ENCODE peak calls at places on chromosome X, in eight cellular contexts. One of them, this sample, is unnamed.

GRCh38 chrX:52574416-52575275 is 57.8 kb upstream of the XAGE1B start:
- DNase-seq in CD4-positive, alpha-beta T cell: peak; percentile 8
- DNase-seq in AG10803: peak; percentile 67
- DNase-seq in heart left ventricle: no peak
- DNase-seq in glutamatergic neuron: peak; percentile 26
- DNase-seq in fibroblast of pulmonary artery: peak; percentile 68
- DNase-seq in tibial nerve: no peak
- DNase-seq in WTC11: peak; percentile 23
- DNase-seq in this sample: no peak

GRCh38 chrX:13126785-13127184 is 82.4 kb upstream of the FAM9C start:
- DNase-seq in AG10803: no peak
- DNase-seq in heart left ventricle: no peak
- DNase-seq in WTC11: no peak
- DNase-seq in tibial nerve: no peak
- DNase-seq in fibroblast of pulmonary artery: peak; percentile 28
- DNase-seq in CD4-positive, alpha-beta T cell: no peak
- DNase-seq in glutamatergic neuron: no peak
- DNase-seq in this sample: no peak

GRCh38 chrX:27995611-27996010 is 14.4 kb upstream of the DCAF8L1 start:
- DNase-seq in glutamatergic neuron: no peak
- DNase-seq in tibial nerve: no peak
- DNase-seq in WTC11: no peak
- DNase-seq in fibroblast of pulmonary artery: no peak
- DNase-seq in AG10803: no peak
- DNase-seq in heart left ventricle: no peak
- DNase-seq in CD4-positive, alpha-beta T cell: no peak
- DNase-seq in this sample: no peak

GRCh38 chrX:44785652-44786051 is 58.2 kb upstream of the DUSP21 start:
- DNase-seq in AG10803: peak; percentile 68
- DNase-seq in fibroblast of pulmonary artery: peak; percentile 25
- DNase-seq in glutamatergic neuron: no peak
- DNase-seq in WTC11: no peak
- DNase-seq in tibial nerve: no peak
- DNase-seq in heart left ventricle: no peak
- DNase-seq in CD4-positive, alpha-beta T cell: no peak
- DNase-seq in this sample: no peak

GRCh38 chrX:54166915-54167314 is 16.1 kb downstream of the FAM120C start:
- DNase-seq in heart left ventricle: no peak
- DNase-seq in WTC11: no peak
- DNase-seq in tibial nerve: no peak
- DNase-seq in CD4-positive, alpha-beta T cell: no peak
- DNase-seq in AG10803: peak; percentile 12
- DNase-seq in fibroblast of pulmonary artery: no peak
- DNase-seq in glutamatergic neuron: no peak
- DNase-seq in this sample: no peak

GRCh38 chrX:45421806-45422205 is 221.1 kb upstream of the DIPK2B start:
- DNase-seq in fibroblast of pulmonary artery: no peak
- DNase-seq in heart left ventricle: no peak
- DNase-seq in AG10803: no peak
- DNase-seq in tibial nerve: no peak
- DNase-seq in glutamatergic neuron: no peak
- DNase-seq in CD4-positive, alpha-beta T cell: no peak
- DNase-seq in WTC11: no peak
- DNase-seq in this sample: no peak

GRCh38 chrX:153381684-153382532 is 19.2 kb downstream of the PNMA6E start:
- DNase-seq in WTC11: no peak
- DNase-seq in tibial nerve: no peak
- DNase-seq in glutamatergic neuron: no peak
- DNase-seq in heart left ventricle: no peak
- DNase-seq in fibroblast of pulmonary artery: peak; percentile 95
- DNase-seq in AG10803: peak; percentile 92
- DNase-seq in CD4-positive, alpha-beta T cell: no peak
- DNase-seq in this sample: no peak

GRCh38 chrX:31633349-31633748 is 561.5 kb upstream of the FTHL17 start:
- DNase-seq in CD4-positive, alpha-beta T cell: no peak
- DNase-seq in tibial nerve: no peak
- DNase-seq in fibroblast of pulmonary artery: no peak
- DNase-seq in glutamatergic neuron: no peak
- DNase-seq in WTC11: no peak
- DNase-seq in AG10803: no peak
- DNase-seq in heart left ventricle: no peak
- DNase-seq in this sample: no peak

GRCh38 chrX:46294234-46294633 is 251.0 kb downstream of the ZNF674 start:
- DNase-seq in heart left ventricle: no peak
- DNase-seq in AG10803: peak; percentile 89
- DNase-seq in tibial nerve: no peak
- DNase-seq in glutamatergic neuron: no peak
- DNase-seq in fibroblast of pulmonary artery: no peak
- DNase-seq in CD4-positive, alpha-beta T cell: no peak
- DNase-seq in WTC11: no peak
- DNase-seq in this sample: no peak

GRCh38 chrX:44010626-44011025 is 37.4 kb upstream of the NDP start:
- DNase-seq in fibroblast of pulmonary artery: no peak
- DNase-seq in WTC11: no peak
- DNase-seq in heart left ventricle: no peak
- DNase-seq in tibial nerve: no peak
- DNase-seq in AG10803: no peak
- DNase-seq in CD4-positive, alpha-beta T cell: no peak
- DNase-seq in glutamatergic neuron: no peak
- DNase-seq in this sample: no peak

GRCh38 chrX:71938371-71938770 is 27.7 kb downstream of the NHSL2 start:
- DNase-seq in fibroblast of pulmonary artery: peak; percentile 14
- DNase-seq in heart left ventricle: no peak
- DNase-seq in CD4-positive, alpha-beta T cell: no peak
- DNase-seq in AG10803: no peak
- DNase-seq in WTC11: no peak
- DNase-seq in tibial nerve: no peak
- DNase-seq in glutamatergic neuron: no peak
- DNase-seq in this sample: no peak

GRCh38 chrX:56232221-56233082 is at the start of gene KLF8:
- DNase-seq in WTC11: peak; percentile 50
- DNase-seq in glutamatergic neuron: peak; percentile 29
- DNase-seq in heart left ventricle: peak; percentile 46
- DNase-seq in CD4-positive, alpha-beta T cell: peak; percentile 13
- DNase-seq in tibial nerve: peak; percentile 39
- DNase-seq in AG10803: no peak
- DNase-seq in fibroblast of pulmonary artery: no peak
- DNase-seq in this sample: no peak

GRCh38 chrX:68234171-68234910 is 199.0 kb downstream of the OPHN1 start:
- DNase-seq in AG10803: no peak
- DNase-seq in CD4-positive, alpha-beta T cell: no peak
- DNase-seq in heart left ventricle: no peak
- DNase-seq in fibroblast of pulmonary artery: no peak
- DNase-seq in tibial nerve: no peak
- DNase-seq in glutamatergic neuron: no peak
- DNase-seq in WTC11: peak; percentile 13
- DNase-seq in this sample: no peak

DNA sequence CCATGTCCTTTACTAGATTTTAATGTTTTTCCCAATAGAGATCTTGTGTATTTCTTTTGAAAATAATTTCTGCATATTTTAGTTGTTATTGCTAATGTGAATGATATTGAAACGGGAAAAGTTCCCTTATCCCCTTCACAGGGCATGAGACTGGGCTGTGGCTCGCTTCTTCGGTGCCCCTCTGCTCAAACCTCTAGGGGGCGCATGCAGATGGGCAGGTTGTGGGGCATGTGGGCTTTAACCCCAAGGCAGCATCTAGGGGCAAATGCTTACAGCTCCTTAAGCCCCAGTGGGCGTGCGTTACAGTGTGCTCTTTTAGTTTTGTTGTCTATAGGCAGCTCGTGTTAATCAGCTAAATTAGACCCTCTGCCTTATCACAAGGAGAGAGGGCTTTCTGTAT is 194.7 kb downstream of the OPHN1 start:
- DNase-seq in WTC11: peak; percentile 51
- DNase-seq in CD4-positive, alpha-beta T cell: no peak
- DNase-seq in fibroblast of pulmonary artery: no peak
- DNase-seq in glutamatergic neuron: peak; percentile 15
- DNase-seq in heart left ventricle: no peak
- DNase-seq in tibial nerve: no peak
- DNase-seq in AG10803: peak; percentile 0
- DNase-seq in this sample: no peak
- TF ChIP-seq CTCF in WTC11: peak; percentile 39
- TF ChIP-seq CTCF in CD4-positive, alpha-beta T cell: no peak
- TF ChIP-seq CTCF in fibroblast of pulmonary artery: peak; percentile 39
- TF ChIP-seq CTCF in glutamatergic neuron: peak; percentile 27
- TF ChIP-seq CTCF in heart left ventricle: peak; percentile 21
- TF ChIP-seq CTCF in tibial nerve: no peak
- TF ChIP-seq CTCF in AG10803: peak; percentile 42
- TF ChIP-seq CTCF in this sample: peak; percentile 36

DNA sequence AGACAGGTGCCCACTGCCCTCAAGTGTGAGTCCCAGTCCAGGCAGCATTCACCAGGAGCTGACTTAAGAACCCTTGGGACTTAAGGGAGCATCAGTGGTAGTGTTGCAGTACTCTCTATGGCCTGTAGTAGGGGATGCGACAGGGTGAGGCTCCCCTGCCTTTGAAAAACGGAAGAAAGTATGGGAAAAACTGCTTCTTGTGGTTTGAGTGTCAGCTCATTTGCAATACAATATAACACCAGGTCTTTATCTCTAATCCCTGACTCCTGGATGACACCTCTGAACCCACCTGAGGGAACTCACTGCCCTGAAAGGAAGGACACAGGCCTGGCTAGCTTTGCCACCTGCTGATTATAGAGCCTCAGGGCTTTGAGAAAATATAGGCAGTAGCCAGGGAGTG is 176.0 kb downstream of the SMARCA1 start:
- DNase-seq in AG10803: no peak
- DNase-seq in heart left ventricle: no peak
- DNase-seq in fibroblast of pulmonary artery: no peak
- DNase-seq in WTC11: peak; percentile 42
- DNase-seq in CD4-positive, alpha-beta T cell: no peak
- DNase-seq in glutamatergic neuron: no peak
- DNase-seq in tibial nerve: no peak
- DNase-seq in this sample: no peak
- TF ChIP-seq CTCF in AG10803: peak; percentile 8
- TF ChIP-seq CTCF in heart left ventricle: no peak
- TF ChIP-seq CTCF in fibroblast of pulmonary artery: no peak
- TF ChIP-seq CTCF in WTC11: peak; percentile 51
- TF ChIP-seq CTCF in CD4-positive, alpha-beta T cell: no peak
- TF ChIP-seq CTCF in glutamatergic neuron: no peak
- TF ChIP-seq CTCF in tibial nerve: no peak
- TF ChIP-seq CTCF in this sample: no peak

GRCh38 chrX:2703991-2704369 is 12.9 kb downstream of the CD99 start:
- DNase-seq in AG10803: peak; percentile 76
- DNase-seq in glutamatergic neuron: no peak
- DNase-seq in WTC11: no peak
- DNase-seq in CD4-positive, alpha-beta T cell: no peak
- DNase-seq in fibroblast of pulmonary artery: peak; percentile 65
- DNase-seq in tibial nerve: no peak
- DNase-seq in heart left ventricle: peak; percentile 55
- DNase-seq in this sample: no peak
- TF ChIP-seq CTCF in AG10803: peak; percentile 62
- TF ChIP-seq CTCF in glutamatergic neuron: no peak
- TF ChIP-seq CTCF in WTC11: no peak
- TF ChIP-seq CTCF in CD4-positive, alpha-beta T cell: no peak
- TF ChIP-seq CTCF in fibroblast of pulmonary artery: peak; percentile 26
- TF ChIP-seq CTCF in tibial nerve: no peak
- TF ChIP-seq CTCF in heart left ventricle: peak; percentile 60
- TF ChIP-seq CTCF in this sample: no peak

GRCh38 chrX:40571600-40571999 is 9.2 kb upstream of the ATP6AP2 start:
- DNase-seq in WTC11: no peak
- DNase-seq in AG10803: no peak
- DNase-seq in fibroblast of pulmonary artery: no peak
- DNase-seq in CD4-positive, alpha-beta T cell: no peak
- DNase-seq in tibial nerve: no peak
- DNase-seq in glutamatergic neuron: no peak
- DNase-seq in heart left ventricle: no peak
- DNase-seq in this sample: no peak

GRCh38 chrX:40570346-40571093 is 10.2 kb upstream of the ATP6AP2 start:
- DNase-seq in WTC11: no peak
- DNase-seq in AG10803: no peak
- DNase-seq in CD4-positive, alpha-beta T cell: no peak
- DNase-seq in heart left ventricle: no peak
- DNase-seq in fibroblast of pulmonary artery: no peak
- DNase-seq in tibial nerve: no peak
- DNase-seq in glutamatergic neuron: no peak
- DNase-seq in this sample: peak; percentile 50

GRCh38 chrX:40578039-40578438 is 2.7 kb upstream of the ATP6AP2 start:
- DNase-seq in CD4-positive, alpha-beta T cell: no peak
- DNase-seq in AG10803: no peak
- DNase-seq in tibial nerve: no peak
- DNase-seq in WTC11: no peak
- DNase-seq in fibroblast of pulmonary artery: no peak
- DNase-seq in heart left ventricle: no peak
- DNase-seq in glutamatergic neuron: no peak
- DNase-seq in this sample: no peak

GRCh38 chrX:40576291-40576690 is 4.5 kb upstream of the ATP6AP2 start:
- DNase-seq in WTC11: no peak
- DNase-seq in CD4-positive, alpha-beta T cell: no peak
- DNase-seq in tibial nerve: no peak
- DNase-seq in fibroblast of pulmonary artery: no peak
- DNase-seq in AG10803: no peak
- DNase-seq in glutamatergic neuron: no peak
- DNase-seq in heart left ventricle: no peak
- DNase-seq in this sample: no peak

DNA sequence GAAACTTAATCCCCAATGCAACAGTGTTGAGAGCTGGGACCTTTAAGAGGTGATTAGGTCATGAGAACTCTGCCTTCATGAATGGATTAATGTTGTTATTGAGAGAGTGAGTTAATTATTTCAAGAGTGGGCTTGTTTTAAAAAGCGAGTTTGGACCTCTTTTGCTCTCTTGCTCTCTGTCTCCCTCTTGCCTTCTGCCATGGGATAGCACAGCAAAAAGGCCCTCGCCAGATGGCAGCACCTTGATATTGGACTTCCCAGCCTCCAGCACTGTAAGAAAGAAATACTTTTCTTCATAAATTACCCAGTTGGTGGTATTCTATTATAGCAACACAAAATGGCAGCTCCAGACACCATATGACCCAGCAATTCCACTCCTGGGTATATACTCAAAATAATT is 7.0 kb upstream of the ATP6AP2 start:
- DNase-seq in fibroblast of pulmonary artery: peak; percentile 17
- DNase-seq in heart left ventricle: no peak
- DNase-seq in WTC11: peak; percentile 20
- DNase-seq in AG10803: peak; percentile 3
- DNase-seq in CD4-positive, alpha-beta T cell: no peak
- DNase-seq in tibial nerve: no peak
- DNase-seq in glutamatergic neuron: peak; percentile 23
- DNase-seq in this sample: no peak
- TF ChIP-seq CTCF in fibroblast of pulmonary artery: peak; percentile 65
- TF ChIP-seq CTCF in heart left ventricle: peak; percentile 22
- TF ChIP-seq CTCF in WTC11: peak; percentile 19
- TF ChIP-seq CTCF in AG10803: peak; percentile 65
- TF ChIP-seq CTCF in CD4-positive, alpha-beta T cell: peak; percentile 21
- TF ChIP-seq CTCF in tibial nerve: no peak
- TF ChIP-seq CTCF in glutamatergic neuron: peak; percentile 33
- TF ChIP-seq CTCF in this sample: peak; percentile 53

GRCh38 chrX:96685205-96686099 is 810 bp downstream of the DIAPH2 start:
- DNase-seq in heart left ventricle: peak; percentile 31
- DNase-seq in AG10803: peak; percentile 28
- DNase-seq in WTC11: peak; percentile 12
- DNase-seq in fibroblast of pulmonary artery: peak; percentile 65
- DNase-seq in tibial nerve: no peak
- DNase-seq in CD4-positive, alpha-beta T cell: peak; percentile 18
- DNase-seq in glutamatergic neuron: peak; percentile 21
- DNase-seq in this sample: no peak
- TF ChIP-seq CTCF in heart left ventricle: no peak
- TF ChIP-seq CTCF in AG10803: no peak
- TF ChIP-seq CTCF in WTC11: no peak
- TF ChIP-seq CTCF in fibroblast of pulmonary artery: no peak
- TF ChIP-seq CTCF in tibial nerve: no peak
- TF ChIP-seq CTCF in CD4-positive, alpha-beta T cell: no peak
- TF ChIP-seq CTCF in glutamatergic neuron: no peak
- TF ChIP-seq CTCF in this sample: no peak

This sample was measured in CD14-positive monocyte.